ENCODE peak calls at places on chromosome X, in eight cellular contexts. M is naive B cell; F is KBM-7; J is CD4-positive, alpha-beta memory T cell; E is T-helper 17 cell; I is HTR-8/SVneo; L is GM10248; V is mucosa of descending colon. X is an unnamed sample.

GRCh38 chrX:20284992-20285391 is 18.3 kb upstream of the RPS6KA3 start:
- DNase-seq in M (no peak), F (no peak), J (no peak), E (no peak), I (no peak), L (no peak), V (no peak), X (no peak)

GRCh38 chrX:46036508-46036907 is 508.7 kb downstream of the ZNF674 start:
- DNase-seq in M (no peak), F (no peak), J (no peak), E (no peak), I (no peak), L (no peak), V (no peak), X (no peak)

GRCh38 chrX:107935664-107936433 is 46.3 kb downstream of the TEX13B start:
- DNase-seq in M (no peak), F (no peak), J (no peak), E (no peak), I (peak; percentile 8), L (no peak), V (no peak), X (peak; percentile 49)

GRCh38 chrX:136752796-136753195 is 27.9 kb downstream of the ARHGEF6 start:
- DNase-seq in M (no peak), F (no peak), J (no peak), E (no peak), I (no peak), L (no peak), V (no peak), X (peak; percentile 4)

GRCh38 chrX:69133561-69134542 is 31.4 kb downstream of the PJA1 start:
- DNase-seq in M (no peak), F (peak; percentile 42), J (no peak), E (no peak), I (peak; percentile 34), L (no peak), V (peak; percentile 12), X (peak; percentile 79)

GRCh38 chrX:29746326-29746725 is 469.0 kb upstream of the MAGEB2 start:
- DNase-seq in M (no peak), F (no peak), J (no peak), E (no peak), I (no peak), L (no peak), V (no peak), X (no peak)

GRCh38 chrX:154046262-154046771 is 26.6 kb upstream of the IRAK1 start:
- DNase-seq in M (no peak), F (no peak), J (no peak), E (no peak), I (no peak), L (no peak), V (peak; percentile 16), X (no peak)

GRCh38 chrX:84046403-84046984 is 141.5 kb downstream of the RPS6KA6 start:
- DNase-seq in M (peak; percentile 0), F (peak; percentile 46), J (peak; percentile 5), E (no peak), I (peak; percentile 2), L (peak; percentile 16), V (peak; percentile 5), X (peak; percentile 57)

GRCh38 chrX:48589482-48590162 is 7.7 kb upstream of the WDR13 start:
- DNase-seq in M (no peak), F (no peak), J (no peak), E (no peak), I (no peak), L (no peak), V (no peak), X (no peak)

GRCh38 chrX:108235990-108236389 is 144.4 kb downstream of the ATG4A start:
- DNase-seq in M (no peak), F (no peak), J (no peak), E (no peak), I (no peak), L (no peak), V (no peak), X (no peak)

GRCh38 chrX:100946521-100946920 is 17.8 kb upstream of the XKRX start:
- DNase-seq in M (no peak), F (no peak), J (no peak), E (no peak), I (no peak), L (no peak), V (no peak), X (peak; percentile 28)

GRCh38 chrX:79078114-79078513 is 66.4 kb upstream of the GPR174 start:
- DNase-seq in M (no peak), F (no peak), J (no peak), E (no peak), I (no peak), L (no peak), V (peak; percentile 57), X (peak; percentile 2)

GRCh38 chrX:108087792-108088191 is 3.5 kb downstream of the PSMD10 start:
- DNase-seq in M (no peak), F (no peak), J (no peak), E (no peak), I (no peak), L (no peak), V (no peak), X (no peak)

GRCh38 chrX:133394765-133395164 is 20.5 kb downstream of the GPC4 start:
- DNase-seq in M (no peak), F (no peak), J (no peak), E (no peak), I (no peak), L (no peak), V (no peak), X (no peak)

GRCh38 chrX:25976683-25977310 is 161.3 kb upstream of the MAGEB18 start:
- DNase-seq in M (no peak), F (no peak), J (no peak), E (no peak), I (no peak), L (no peak), V (no peak), X (no peak)

GRCh38 chrX:24341795-24342194 is 18.6 kb upstream of the SUPT20HL1 start:
- DNase-seq in M (no peak), F (no peak), J (no peak), E (no peak), I (no peak), L (no peak), V (no peak), X (peak; percentile 21)

GRCh38 chrX:38249965-38250364 is 29.3 kb upstream of the SRPX start:
- DNase-seq in M (no peak), F (no peak), J (no peak), E (no peak), I (no peak), L (no peak), V (no peak), X (no peak)

GRCh38 chrX:133305348-133305747 is 87.2 kb upstream of the TFDP3 start:
- DNase-seq in M (no peak), F (no peak), J (no peak), E (no peak), I (no peak), L (no peak), V (no peak), X (no peak)

GRCh38 chrX:10021461-10022272 is 54.5 kb downstream of the CLDN34 start:
- DNase-seq in M (no peak), F (no peak), J (no peak), E (no peak), I (no peak), L (no peak), V (no peak), X (peak; percentile 36)